ENCODE peak calls at places on chromosomes 2 and 18, in five cellular contexts. F, U, H, I and B are unnamed samples.

GRCh38 chr2:239052720-239053665 is 205.1 kb downstream of the TWIST2 start:
- DNase-seq in F (no peak), I (no peak), U (no peak), H (no peak), B (peak; percentile 40)

GRCh38 chr2:207352978-207353377 is 176.8 kb upstream of the CREB1 start:
- DNase-seq in I (no peak), U (no peak), F (no peak), H (no peak), B (peak; percentile 26)

GRCh38 chr2:239201884-239202283 is 198.9 kb downstream of the HDAC4 start:
- DNase-seq in U (no peak), H (no peak), F (no peak), I (peak; percentile 52), B (no peak)

GRCh38 chr2:186995092-186995491 is 146.1 kb upstream of the ZSWIM2 start:
- DNase-seq in H (peak; percentile 64), F (no peak), U (no peak), I (no peak), B (no peak)

GRCh38 chr2:207437136-207437856 is 92.5 kb upstream of the CREB1 start:
- DNase-seq in I (no peak), U (no peak), F (peak; percentile 59), H (no peak), B (no peak)

GRCh38 chr18:5434425-5434824 is 109.4 kb downstream of the EPB41L3 start:
- DNase-seq in F (no peak), H (no peak), U (no peak), I (no peak), B (no peak)

GRCh38 chr2:205913668-205914067 is 172.3 kb downstream of the INO80D start:
- DNase-seq in H (no peak), I (no peak), U (no peak), F (peak; percentile 80), B (no peak)

GRCh38 chr2:138180691-138181386 is 216.6 kb downstream of the HNMT start:
- DNase-seq in I (no peak), F (no peak), H (peak; percentile 10), U (no peak), B (no peak)

GRCh38 chr2:239725551-239725890 is 299.6 kb downstream of the NDUFA10 start:
- DNase-seq in I (peak; percentile 69), U (no peak), H (no peak), F (no peak), B (no peak)

GRCh38 chr2:223055836-223056235 is 3.8 kb downstream of the KCNE4 start:
- DNase-seq in H (no peak), F (no peak), I (no peak), U (no peak), B (no peak)

GRCh38 chr2:239736358-239737143 is 288.6 kb downstream of the NDUFA10 start:
- DNase-seq in F (no peak), H (no peak), U (no peak), I (no peak), B (peak; percentile 75)

GRCh38 chr2:95389256-95390119 is 13.0 kb upstream of the FAHD2A start:
- DNase-seq in F (peak; percentile 97), I (peak; percentile 79), H (peak; percentile 66), U (peak; percentile 57), B (peak; percentile 95)

GRCh38 chr2:29212009-29212408 is 96.8 kb downstream of the CLIP4 start:
- DNase-seq in H (no peak), I (no peak), U (no peak), F (no peak), B (peak; percentile 10)

GRCh38 chr2:120436885-120437603 is 91.1 kb downstream of the INHBB start:
- DNase-seq in F (peak; percentile 35), I (no peak), U (no peak), H (peak; percentile 92), B (peak; percentile 92)

GRCh38 chr2:133240505-133241230 is 327.6 kb downstream of the NCKAP5 start:
- DNase-seq in F (no peak), I (no peak), U (no peak), H (no peak), B (no peak)

GRCh38 chr2:133235959-133236358 is 332.3 kb downstream of the NCKAP5 start:
- DNase-seq in H (peak; percentile 70), I (no peak), F (no peak), U (no peak), B (no peak)

DNA sequence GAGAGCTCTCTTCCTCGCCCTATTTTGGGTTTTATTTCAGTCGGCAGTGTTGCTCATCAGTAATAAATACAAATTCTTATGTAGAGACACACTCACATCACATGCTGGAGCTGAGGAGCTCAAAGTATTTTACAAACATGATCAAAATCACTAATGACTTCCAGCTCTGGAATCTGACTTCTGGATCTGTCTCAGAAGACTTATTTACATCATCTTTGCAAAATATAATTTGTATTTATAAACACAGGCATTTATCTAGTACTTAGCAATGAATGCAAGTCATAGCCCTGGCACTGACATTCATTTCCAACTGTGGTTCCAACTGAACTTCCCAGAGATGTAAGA is 327.1 kb downstream of the NCKAP5 start:
- DNase-seq in U (no peak), H (no peak), F (no peak), I (no peak), B (no peak)
- H3K4me3 ChIP-seq in U (no peak overlapping the region), H (no peak overlapping the region), F (no peak overlapping the region), I (peak overlapping the region; percentile 24), B (no peak overlapping the region)

DNA sequence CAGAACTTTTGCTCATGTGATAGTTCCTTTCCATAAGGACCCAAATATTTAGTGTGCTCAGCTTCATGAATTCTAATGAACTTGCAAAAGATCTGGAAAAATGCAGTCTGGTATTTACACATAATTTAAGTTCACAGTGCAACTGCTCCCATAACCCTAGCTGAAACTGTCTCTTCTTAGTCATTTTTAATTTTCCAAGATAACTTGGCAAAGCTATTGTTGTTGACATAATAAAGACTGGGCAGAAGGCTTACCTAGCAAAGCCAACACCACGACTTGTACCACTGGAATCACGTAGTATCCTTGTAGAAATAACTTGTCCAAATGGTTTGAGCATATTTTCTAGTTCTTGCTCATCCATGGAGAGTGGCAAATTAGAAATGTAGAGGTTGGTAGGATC is 103.0 kb upstream of the ITGB6 start:
- DNase-seq in F (no peak), I (no peak), H (no peak), U (no peak), B (no peak)
- H3K36me3 ChIP-seq in F (no peaks in the 10 kb centered on the region), I (peaks cover 28% of the 10 kb centered on the region), H (peaks cover 22% of the 10 kb centered on the region), U (no peaks in the 10 kb centered on the region), B (no peaks in the 10 kb centered on the region)

DNA sequence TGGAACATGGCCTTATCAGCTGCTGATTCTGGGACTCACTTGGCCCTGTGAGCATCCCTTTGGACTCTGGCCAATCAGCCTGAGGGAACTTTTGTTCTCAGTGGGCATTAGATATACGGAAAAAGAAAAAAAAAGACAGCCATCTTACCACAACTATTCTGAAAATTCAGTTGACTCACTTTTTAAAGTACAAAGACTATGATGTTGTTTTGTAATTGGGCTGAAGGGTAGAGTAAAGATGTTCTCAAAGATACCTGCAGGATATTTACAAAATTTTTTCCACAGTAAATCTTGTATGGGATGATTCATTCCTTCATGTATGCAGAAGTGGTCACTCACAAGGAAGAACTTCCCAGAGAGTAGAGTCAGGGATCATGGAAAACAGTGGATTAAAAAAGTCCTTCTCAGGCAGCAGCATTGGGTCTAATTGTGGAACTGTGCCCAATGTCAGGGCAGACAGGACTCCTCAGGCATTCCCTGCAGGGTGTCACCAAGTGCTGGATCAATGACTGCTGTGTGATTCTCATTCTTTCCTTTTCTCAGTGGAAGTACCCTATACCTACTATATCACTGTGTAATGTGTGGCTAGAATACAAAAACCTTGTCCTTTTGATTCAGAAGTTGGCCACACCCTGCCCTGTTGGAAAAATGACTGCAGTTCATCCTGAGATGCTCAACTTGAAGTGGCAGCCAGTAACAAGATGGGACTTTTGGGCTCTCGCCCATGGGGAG is 35.4 kb downstream of the SULT1C4 start:
- DNase-seq in I (no peak), F (no peak), U (no peak), H (peak; percentile 98), B (no peak)
- H3K27me3 ChIP-seq in I (no peaks in the 10 kb centered on the region), F (no peaks in the 10 kb centered on the region), U (no peaks in the 10 kb centered on the region), H (no peaks in the 10 kb centered on the region), B (no peaks in the 10 kb centered on the region)

GRCh38 chr2:25362049-25362563 is 20.4 kb upstream of the DNMT3A start:
- DNase-seq in U (peak; percentile 92), H (peak; percentile 95), I (peak; percentile 96), F (peak; percentile 95), B (peak; percentile 98)
- H3K4me3 ChIP-seq in U (peak overlapping the region; percentile 60), H (peak overlapping the region; percentile 69), I (peak overlapping the region; percentile 47), F (peak overlapping the region; percentile 48), B (no peak overlapping the region)

DNA sequence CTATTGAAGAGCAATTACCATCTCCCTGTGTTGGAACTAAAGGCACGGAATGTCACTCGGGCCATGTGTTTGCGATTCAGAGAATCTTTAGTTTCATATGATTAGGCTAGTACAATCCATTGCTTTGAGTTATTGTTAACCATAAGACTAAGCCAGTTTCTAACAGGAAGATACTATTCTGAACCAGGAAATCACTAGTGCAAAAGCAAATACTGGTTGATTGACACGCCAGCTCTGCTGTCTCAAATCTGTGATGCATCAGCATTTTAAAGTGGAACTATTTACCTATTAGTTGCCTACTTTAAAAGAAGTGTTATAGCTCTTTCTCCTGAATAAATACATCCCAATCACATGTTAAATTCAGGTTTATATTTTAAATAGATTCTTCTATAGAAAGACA is 61.9 kb downstream of the AFTPH start:
- DNase-seq in U (no peak), I (no peak), H (no peak), F (no peak), B (no peak)
- H3K36me3 ChIP-seq in U (no peaks in the 10 kb centered on the region), I (peaks cover 24% of the 10 kb centered on the region), H (peaks cover 9% of the 10 kb centered on the region), F (peaks cover 4% of the 10 kb centered on the region), B (no peaks in the 10 kb centered on the region)

GRCh38 chr2:86035883-86036789 is 69.5 kb downstream of the POLR1A start:
- DNase-seq in H (no peak), I (no peak), F (peak; percentile 52), U (peak; percentile 74), B (no peak)
- H3K27me3 ChIP-seq in H (no peaks in the 10 kb centered on the region), I (no peaks in the 10 kb centered on the region), F (no peaks in the 10 kb centered on the region), U (no peaks in the 10 kb centered on the region), B (no peaks in the 10 kb centered on the region)

DNA sequence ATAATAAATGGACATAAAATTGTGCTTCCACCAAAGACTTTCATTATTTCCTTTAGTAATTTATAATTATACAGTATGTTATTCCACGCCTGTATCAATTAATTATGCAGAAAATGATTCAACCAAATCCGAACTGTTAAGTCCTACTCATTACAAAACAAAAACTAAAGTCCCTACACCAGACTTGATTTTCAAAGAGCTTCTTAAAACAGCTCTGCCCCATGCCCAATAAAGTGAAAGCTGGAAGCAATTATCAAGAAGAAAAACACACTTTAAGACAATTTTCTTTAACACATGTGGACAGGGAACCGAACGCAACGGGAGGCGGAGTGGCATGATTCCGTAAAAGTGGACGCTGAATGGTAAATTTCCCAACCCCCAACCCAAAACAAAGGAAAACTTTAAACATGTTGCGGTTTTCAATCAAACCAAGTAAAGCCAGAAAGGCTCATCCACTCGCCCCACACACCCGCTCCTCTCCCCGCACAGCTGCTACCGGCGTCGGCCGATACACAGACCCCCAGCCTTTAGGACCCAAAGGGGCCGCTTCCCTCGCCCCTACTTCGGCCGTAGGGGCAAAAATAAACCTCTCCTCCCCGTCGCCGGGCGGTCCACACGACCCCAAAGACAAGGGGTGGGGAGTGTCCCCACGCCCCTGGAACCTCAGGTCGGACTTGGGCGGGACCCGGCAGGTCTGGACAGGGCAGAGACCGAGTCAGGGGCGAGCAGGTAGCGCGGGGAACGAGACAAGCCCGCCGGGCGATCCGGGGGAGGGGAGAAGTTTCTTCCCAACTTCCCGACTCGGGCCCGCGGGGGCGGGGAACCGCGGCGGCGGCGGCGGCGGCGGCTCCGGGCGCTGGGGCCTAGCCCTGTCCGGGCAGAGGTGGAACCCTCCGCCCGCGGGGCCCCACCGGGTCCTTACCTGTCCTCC is 585 bp downstream of the YES1 start:
- DNase-seq in H (peak; percentile 37), U (no peak), I (peak; percentile 80), F (peak; percentile 24), B (no peak)
- H3K4me3 ChIP-seq in H (peak overlapping the region; percentile 100), U (peak overlapping the region; percentile 76), I (peak overlapping the region; percentile 93), F (peak overlapping the region; percentile 79), B (peak overlapping the region; percentile 80)

GRCh38 chr2:43984533-43984932 is 11.3 kb downstream of the LRPPRC start:
- DNase-seq in I (no peak), H (no peak), U (no peak), F (no peak), B (no peak)
- H3K36me3 ChIP-seq in I (peaks cover 25% of the 10 kb centered on the region), H (peaks cover 40% of the 10 kb centered on the region), U (peaks cover 3% of the 10 kb centered on the region), F (no peaks in the 10 kb centered on the region), B (peaks cover 3% of the 10 kb centered on the region)

GRCh38 chr2:176126929-176127768 is 2.4 kb upstream of the HOXD8 start:
- DNase-seq in I (no peak), U (no peak), H (peak; percentile 78), F (peak; percentile 52), B (peak; percentile 70)
- H3K27me3 ChIP-seq in I (peaks cover 97% of the 10 kb centered on the region), U (peaks cover 2% of the 10 kb centered on the region), H (no peaks in the 10 kb centered on the region), F (peaks cover 11% of the 10 kb centered on the region), B (peaks cover 100% of the 10 kb centered on the region)